ENCODE peak calls at places on chromosomes 16 and 17, in four cellular contexts. X is GM12878, V is prostate gland, H is breast epithelium. T is an unnamed sample.

GRCh38 chr16:75820672-75821071 is 94.4 kb upstream of the CPHXL start:
- DNase-seq in X (no peak), V (no peak), H (no peak), T (no peak)

GRCh38 chr17:81967533-81968395 is 6.8 kb upstream of the NOTUM start:
- DNase-seq in X (peak; percentile 40), V (peak; percentile 40), H (peak; percentile 71), T (peak; percentile 93)

GRCh38 chr16:7423436-7423941 is 90.8 kb downstream of the RBFOX1 start:
- DNase-seq in X (no peak), V (no peak), H (no peak), T (no peak)

GRCh38 chr17:43983515-43984411 is 20.7 kb upstream of the NAGS start:
- DNase-seq in X (no peak), V (no peak), H (no peak), T (no peak)

GRCh38 chr16:77330332-77331043 is 104.3 kb downstream of the ADAMTS18 start:
- DNase-seq in X (no peak), V (no peak), H (no peak), T (no peak)

GRCh38 chr17:226773-227580 is 45.5 kb upstream of the DOC2B start:
- DNase-seq in X (no peak), V (no peak), H (no peak), T (peak; percentile 62)

GRCh38 chr16:71201054-71201453 is 29.5 kb downstream of the HYDIN start:
- DNase-seq in X (no peak), V (no peak), H (no peak), T (no peak)

GRCh38 chr17:64213995-64214507 is 49.0 kb downstream of the TEX2 start:
- DNase-seq in X (no peak), V (no peak), H (no peak), T (no peak)

GRCh38 chr16:67877064-67877463 is 4.2 kb downstream of the EDC4 start:
- DNase-seq in X (no peak), V (no peak), H (no peak), T (no peak)

GRCh38 chr17:77186141-77186604 is 45.4 kb downstream of the SEC14L1 start:
- DNase-seq in X (no peak), V (no peak), H (no peak), T (no peak)

GRCh38 chr17:48307814-48308411 is 122.1 kb downstream of the SKAP1 start:
- DNase-seq in X (no peak), V (peak; percentile 42), H (no peak), T (peak; percentile 79)

GRCh38 chr16:77344306-77344705 is 90.5 kb downstream of the ADAMTS18 start:
- DNase-seq in X (no peak), V (no peak), H (no peak), T (no peak)

GRCh38 chr17:68512967-68513474 is 791 bp downstream of the PRKAR1A start:
- DNase-seq in X (no peak), V (no peak), H (no peak), T (no peak)

GRCh38 chr17:14719942-14720341 is 419.1 kb downstream of the HS3ST3B1 start:
- DNase-seq in X (no peak), V (no peak), H (no peak), T (no peak)

GRCh38 chr16:85947511-85948509 is 48.8 kb downstream of the IRF8 start:
- DNase-seq in X (peak; percentile 90), V (no peak), H (no peak), T (no peak)

GRCh38 chr17:43382776-43383175 is 16.0 kb upstream of the ARL4D start:
- DNase-seq in X (no peak), V (no peak), H (no peak), T (no peak)

GRCh38 chr16:23182675-23183485 is at the start of gene SCNN1G:
- DNase-seq in X (no peak), V (no peak), H (no peak), T (peak; percentile 75)

GRCh38 chr16:49528035-49528434 is 154.4 kb downstream of the C16orf78 start:
- DNase-seq in X (no peak), V (no peak), H (no peak), T (no peak)

GRCh38 chr17:32827227-32827626 is 49.7 kb downstream of the MYO1D start:
- DNase-seq in X (peak; percentile 65), V (no peak), H (no peak), T (no peak)

GRCh38 chr16:48194828-48195566 is 39.2 kb upstream of the ABCC12 start:
- DNase-seq in X (no peak), V (peak; percentile 77), H (no peak), T (no peak)

GRCh38 chr16:85304337-85304736 is 192.1 kb upstream of the CIBAR2 start:
- DNase-seq in X (no peak), V (no peak), H (no peak), T (no peak)

GRCh38 chr17:77147357-77147801 is 6.6 kb downstream of the SEC14L1 start:
- DNase-seq in X (peak; percentile 73), V (no peak), H (no peak), T (no peak)

GRCh38 chr16:4344659-4345438 is 6.3 kb downstream of the PAM16 start:
- DNase-seq in X (no peak), V (no peak), H (no peak), T (no peak)

GRCh38 chr17:74089869-74090464 is 113.5 kb upstream of the RPL38 start:
- DNase-seq in X (peak; percentile 11), V (peak; percentile 27), H (no peak), T (no peak)

GRCh38 chr16:2530629-2531318 is 434 bp downstream of the CEMP1 start:
- DNase-seq in X (no peak), V (no peak), H (no peak), T (peak; percentile 88)

GRCh38 chr16:27404163-27404823 is 2.3 kb downstream of the IL21R start:
- DNase-seq in X (no peak), V (no peak), H (no peak), T (no peak)

GRCh38 chr16:4692460-4693295 is 684 bp upstream of the NUDT16L1 start:
- DNase-seq in X (no peak), V (no peak), H (no peak), T (peak; percentile 82)

GRCh38 chr16:50326835-50327465 is 41.8 kb downstream of the BRD7 start:
- DNase-seq in X (peak; percentile 25), V (no peak), H (no peak), T (no peak)

GRCh38 chr16:31471875-31472558 is at the start of gene TGFB1I1:
- DNase-seq in X (no peak), V (no peak), H (peak; percentile 65), T (peak; percentile 78)

GRCh38 chr17:32940706-32941390 is 12.9 kb downstream of the TMEM98 start:
- DNase-seq in X (no peak), V (no peak), H (no peak), T (no peak)

GRCh38 chr17:49407981-49408501 is 6.6 kb downstream of the PHB1 start:
- DNase-seq in X (no peak), V (peak; percentile 55), H (peak; percentile 57), T (peak; percentile 94)

GRCh38 chr16:724188-725040 is 1.8 kb downstream of the CCDC78 start:
- DNase-seq in X (no peak), V (no peak), H (no peak), T (no peak)

GRCh38 chr17:1561420-1562177 is 993 bp downstream of the PITPNA start:
- DNase-seq in X (no peak), V (no peak), H (no peak), T (peak; percentile 88)

GRCh38 chr17:74728033-74728701 is 8.9 kb upstream of the RAB37 start:
- DNase-seq in X (no peak), V (no peak), H (no peak), T (no peak)

GRCh38 chr17:46865100-46865499 is 13.7 kb downstream of the WNT9B start:
- DNase-seq in X (no peak), V (no peak), H (no peak), T (no peak)

GRCh38 chr16:67164599-67165061 is at the start of gene HSF4:
- DNase-seq in X (no peak), V (peak; percentile 34), H (no peak), T (peak; percentile 84)

GRCh38 chr17:62887437-62887836 is 78.6 kb upstream of the TANC2 start:
- DNase-seq in X (no peak), V (no peak), H (no peak), T (no peak)

GRCh38 chr17:42456223-42457106 is 2.2 kb upstream of the ATP6V0A1 start:
- DNase-seq in X (peak; percentile 57), V (no peak), H (no peak), T (no peak)

GRCh38 chr17:8409966-8410881 is 12.6 kb upstream of the RNF222 start:
- DNase-seq in X (peak; percentile 17), V (peak; percentile 83), H (peak; percentile 77), T (peak; percentile 93)
- TF ChIP-seq CTCF in X (peak; percentile 83), V (peak; percentile 87), H (peak; percentile 85), T (peak; percentile 93)

GRCh38 chr16:58515871-58516767 is 802 bp downstream of the SETD6 start:
- DNase-seq in X (no peak), V (no peak), H (no peak), T (peak; percentile 91)
- TF ChIP-seq POLR2AphosphoS5 in X (no peak), V (no peak), H (no peak), T (peak; percentile 7)

GRCh38 chr17:40109471-40109824 is 9.1 kb upstream of the NR1D1 start:
- DNase-seq in X (no peak), V (no peak), H (no peak), T (no peak)
- TF ChIP-seq CTCF in X (peak; percentile 5), V (no peak), H (peak; percentile 12), T (no peak)

DNA sequence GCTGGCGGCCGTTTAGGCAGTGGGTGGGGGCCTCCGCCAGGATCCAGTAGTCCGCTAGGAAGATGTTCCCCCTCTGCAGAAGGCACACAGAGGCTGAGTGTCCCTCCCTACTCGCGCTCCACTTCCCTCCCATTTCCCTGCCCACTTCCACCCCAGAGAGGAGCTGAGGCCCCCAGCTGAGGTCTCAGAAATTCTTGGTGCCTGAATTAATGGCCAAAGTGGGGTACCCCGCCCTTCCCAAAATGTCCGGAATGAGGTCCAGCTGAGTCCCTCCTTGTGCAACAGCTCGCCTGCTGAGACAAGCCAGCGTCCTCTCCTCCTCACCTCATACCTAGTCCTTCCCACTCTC is 7.9 kb downstream of the ALOXE3 start:
- DNase-seq in X (no peak), V (no peak), H (no peak), T (no peak)
- TF ChIP-seq POLR2AphosphoS5 in X (no peak), V (no peak), H (no peak), T (no peak)

DNA sequence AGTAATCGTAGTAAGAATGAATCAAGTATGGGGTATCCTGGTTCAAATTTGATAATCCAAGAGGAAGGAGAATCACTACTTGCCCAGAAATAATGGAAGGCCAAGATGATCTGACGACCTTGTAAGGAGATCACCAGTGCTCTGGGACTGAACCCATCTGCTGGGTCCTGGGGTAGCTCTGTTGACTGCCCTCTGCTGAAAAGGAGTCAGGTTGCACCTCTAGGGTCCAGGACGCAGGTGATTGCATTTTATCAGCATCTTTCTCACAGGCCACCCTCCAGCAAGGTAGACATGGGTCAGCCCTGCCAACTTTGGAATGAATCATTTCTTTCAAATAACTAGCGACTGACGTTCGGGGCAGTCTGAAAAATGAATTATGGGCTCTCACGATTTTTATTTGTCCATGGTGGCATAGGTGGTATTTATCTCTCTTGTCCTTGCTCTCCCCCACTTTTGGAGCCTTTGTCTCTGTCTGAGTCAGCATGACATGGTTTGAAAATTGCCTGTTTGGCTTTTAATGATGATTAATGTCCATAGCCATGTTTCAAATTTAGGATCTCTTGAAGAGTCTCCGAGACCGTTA is 163.7 kb downstream of the MSI2 start:
- DNase-seq in X (no peak), V (no peak), H (no peak), T (no peak)
- TF ChIP-seq CTCF in X (no peak), V (no peak), H (no peak), T (no peak)